ENCODE peak calls at places on chromosome 4, in four cellular contexts. U, T, M and P are unnamed samples.
A peak's percentile ranks its signal among the peaks of the same experiment; 100 is the strongest.

GRCh38 chr4:90080116-90080515 is 47.1 kb upstream of the CCSER1 start:
- DNase-seq in U (no peak), T (no peak), M (no peak), P (no peak)

GRCh38 chr4:37604464-37604863 is 81.7 kb downstream of the RELL1 start:
- DNase-seq in U (no peak), T (no peak), M (no peak), P (peak; percentile 28)

GRCh38 chr4:186149872-186150271 is 41.5 kb upstream of the CYP4V2 start:
- DNase-seq in U (peak; percentile 58), T (peak; percentile 39), M (no peak), P (peak; percentile 41)

GRCh38 chr4:123659759-123660158 is 263.2 kb downstream of the SPRY1 start:
- DNase-seq in U (no peak), T (peak; percentile 39), M (no peak), P (peak; percentile 37)

GRCh38 chr4:26952891-26953290 is 92.2 kb downstream of the STIM2 start:
- DNase-seq in U (no peak), T (peak; percentile 7), M (no peak), P (no peak)

GRCh38 chr4:2186133-2186864 is 55.6 kb downstream of the HAUS3 start:
- DNase-seq in U (peak; percentile 36), T (peak; percentile 57), M (no peak), P (no peak)

GRCh38 chr4:151193414-151193813 is 83.5 kb upstream of the PRSS48 start:
- DNase-seq in U (no peak), T (no peak), M (no peak), P (no peak)

GRCh38 chr4:6378493-6379445 is 93.6 kb downstream of the PPP2R2C start:
- DNase-seq in U (no peak), T (no peak), M (no peak), P (no peak)

GRCh38 chr4:19721587-19721986 is 530.1 kb upstream of the SLIT2 start:
- DNase-seq in U (no peak), T (no peak), M (no peak), P (peak; percentile 32)

GRCh38 chr4:37780444-37781133 is 45.9 kb upstream of the PGM2 start:
- DNase-seq in U (no peak), T (peak; percentile 36), M (no peak), P (no peak)

GRCh38 chr4:10737335-10737734 is 52.8 kb upstream of the CLNK start:
- DNase-seq in U (no peak), T (no peak), M (no peak), P (no peak)

GRCh38 chr4:1862961-1863296 is 7.0 kb upstream of the LETM1 start:
- DNase-seq in U (no peak), T (no peak), M (no peak), P (no peak)

GRCh38 chr4:16686195-16686594 is 212.2 kb downstream of the LDB2 start:
- DNase-seq in U (no peak), T (no peak), M (no peak), P (peak; percentile 82)

GRCh38 chr4:844752-845232 is 18.9 kb upstream of the CPLX1 start:
- DNase-seq in U (no peak), T (no peak), M (no peak), P (no peak)

DNA sequence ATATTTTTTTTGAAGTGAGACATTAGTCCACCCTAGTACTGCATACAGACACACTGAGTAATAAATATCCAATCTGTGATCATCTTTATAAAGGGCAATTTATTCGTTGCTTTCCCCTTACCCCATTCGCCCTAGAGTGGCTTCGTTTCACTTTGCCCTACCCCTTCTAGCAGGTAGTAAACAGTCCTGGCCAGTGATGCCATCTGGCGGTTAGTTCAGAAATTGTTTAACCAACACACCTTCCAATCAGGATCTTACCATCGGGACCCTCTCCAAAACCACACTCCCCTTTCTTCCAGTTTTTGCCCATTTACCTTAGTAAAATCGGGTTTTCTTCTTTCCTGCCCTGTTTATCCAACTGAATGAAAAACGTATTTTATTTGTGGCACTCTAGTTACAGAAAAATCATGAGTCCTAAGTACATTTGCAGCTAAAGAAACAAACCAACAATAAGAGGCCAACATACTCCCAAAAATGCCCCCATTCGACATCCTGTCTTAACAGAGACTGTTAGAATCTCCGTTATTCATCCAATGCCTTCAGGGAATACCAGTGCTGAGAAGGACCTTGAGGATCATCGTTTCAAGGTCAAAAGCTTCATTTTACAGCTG is 2.2 kb downstream of the PPA2 start:
- DNase-seq in U (peak; percentile 85), T (peak; percentile 75), M (peak; percentile 66), P (peak; percentile 81)
- TF ChIP-seq POLR2AphosphoS5 in U (peak; percentile 2), T (peak; percentile 26), M (peak; percentile 61), P (no peak)

DNA sequence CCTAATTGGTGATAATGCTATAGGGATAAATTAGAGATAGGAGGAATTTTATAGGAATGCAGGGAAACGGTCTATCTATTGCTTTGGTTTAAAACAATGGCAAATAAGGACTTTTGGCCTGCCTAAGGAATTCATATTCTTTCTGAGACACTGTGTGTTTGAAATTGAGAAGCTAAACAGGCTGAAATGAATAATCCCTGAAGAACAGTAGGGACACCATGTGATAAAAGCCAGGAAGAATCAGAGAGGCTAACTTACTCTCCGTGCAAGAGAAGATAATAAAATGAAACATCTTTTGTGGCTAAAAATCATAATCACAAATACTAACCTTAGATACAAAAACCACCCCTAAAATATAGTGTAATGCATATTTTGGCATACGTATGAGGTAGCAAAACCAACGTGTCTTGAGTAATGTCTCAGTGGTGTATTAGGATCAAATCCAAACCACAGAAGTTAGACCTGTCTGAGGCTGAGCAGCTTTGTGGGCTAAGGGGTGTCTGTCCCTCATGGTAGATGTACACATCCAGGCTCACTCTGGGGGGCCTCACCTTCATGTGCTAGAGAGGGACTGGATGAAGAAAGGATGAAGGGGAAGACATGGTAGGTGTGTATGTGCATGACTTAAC is 187.8 kb upstream of the TBC1D9 start:
- DNase-seq in U (no peak), T (no peak), M (no peak), P (no peak)
- TF ChIP-seq MYC in U (no peak), T (no peak), M (no peak), P (no peak)

DNA sequence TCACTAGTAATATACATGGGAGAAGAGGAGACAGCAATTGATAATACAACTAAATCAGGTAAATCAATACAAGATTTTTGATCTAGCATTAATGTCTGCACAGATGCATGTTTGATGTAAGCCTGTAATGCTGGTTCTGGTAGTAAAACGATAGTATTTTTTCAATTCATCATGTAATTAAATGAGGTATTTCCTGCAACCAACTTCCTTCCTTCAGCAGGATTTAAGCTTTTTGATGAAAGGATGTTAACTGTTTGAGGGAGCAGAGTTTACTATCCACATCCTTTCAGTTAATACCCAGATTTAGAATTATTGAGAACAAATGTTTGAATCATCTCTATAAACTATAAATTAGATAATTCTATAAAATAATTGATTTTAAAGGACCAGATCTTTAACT is 31.4 kb upstream of the NFKB1 start:
- DNase-seq in U (no peak), T (no peak), M (no peak), P (peak; percentile 27)
- H3K4me2 ChIP-seq in U (no peak overlapping the region), T (no peak overlapping the region), M (no peak overlapping the region), P (peak overlapping the region; percentile 78)

GRCh38 chr4:128159967-128160366 is 98.9 kb downstream of the LARP1B start:
- DNase-seq in U (no peak), T (no peak), M (no peak), P (peak; percentile 62)

GRCh38 chr4:128166982-128167381 is 105.9 kb downstream of the LARP1B start:
- DNase-seq in U (no peak), T (no peak), M (no peak), P (peak; percentile 11)

GRCh38 chr4:128162434-128162833 is 101.3 kb downstream of the LARP1B start:
- DNase-seq in U (no peak), T (no peak), M (no peak), P (peak; percentile 79)

GRCh38 chr4:128161138-128161537 is 100.0 kb downstream of the LARP1B start:
- DNase-seq in U (no peak), T (no peak), M (no peak), P (peak; percentile 11)

DNA sequence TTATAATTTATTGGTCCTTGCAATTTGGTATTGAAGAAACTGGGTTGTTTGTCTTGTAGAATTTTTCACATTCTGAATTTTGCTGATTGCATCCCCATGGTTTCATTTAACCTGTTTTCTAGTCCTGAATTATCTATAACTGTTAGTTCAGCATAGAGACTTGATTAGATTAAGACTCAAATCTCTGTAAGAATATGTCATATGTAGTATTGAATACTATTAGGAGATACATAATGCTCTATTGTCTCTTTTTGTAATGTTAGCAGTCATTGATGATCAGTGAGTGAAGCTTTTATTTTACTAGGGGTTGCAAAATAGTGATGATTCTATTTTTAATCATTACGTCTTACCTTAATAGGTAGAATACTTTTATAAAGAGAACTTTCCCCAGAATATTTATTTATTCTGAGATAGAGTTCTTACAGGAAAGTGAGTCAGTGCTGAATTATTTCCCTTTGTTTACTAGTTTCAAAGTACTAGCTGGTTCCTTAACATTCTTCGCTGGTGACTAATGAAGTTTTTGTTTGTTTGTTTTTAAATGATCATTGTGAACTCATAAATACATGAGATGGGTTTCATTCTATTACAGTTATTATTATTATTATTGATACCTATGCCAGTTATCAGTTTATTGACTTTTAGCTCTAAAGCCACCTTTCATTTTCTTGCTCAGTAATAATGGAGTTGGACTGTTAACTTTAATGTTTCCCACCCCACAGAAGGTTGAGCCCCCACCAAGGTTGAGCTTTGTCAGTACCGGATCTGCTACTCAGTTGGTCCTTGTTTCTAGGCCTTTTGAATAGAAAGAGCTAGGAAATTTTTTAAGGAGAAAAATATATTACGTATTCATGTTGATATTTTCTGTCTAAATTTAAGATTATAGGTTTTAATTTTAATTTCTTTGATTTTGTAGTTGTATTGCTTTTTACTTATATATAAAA is 102.3 kb downstream of the LARP1B start:
- DNase-seq in U (no peak), T (peak; percentile 66), M (no peak), P (peak; percentile 87)
- TF ChIP-seq POLR2AphosphoS5 in U (no peak), T (no peak), M (no peak), P (no peak)